ENCODE peak calls at places on chromosomes 16 and 17, in ten cellular contexts. W, N, O, Y, Z, C, V, R, T and I are unnamed samples.

GRCh38 chr17:38550661-38551060 is 55.1 kb downstream of the SRCIN1 start:
- DNase-seq in T (no peak), O (no peak), Z (no peak), R (no peak), V (peak; percentile 67), N (peak; percentile 76), Y (no peak), W (no peak), C (no peak), I (no peak)

GRCh38 chr17:63399856-63400255 is 46.2 kb downstream of the CYB561 start:
- DNase-seq in C (no peak), V (no peak), W (peak; percentile 32), T (no peak), Z (peak; percentile 63), Y (peak; percentile 56), O (no peak), R (peak; percentile 8), N (peak; percentile 77), I (no peak)

GRCh38 chr16:49754495-49755290 is 101.2 kb downstream of the ZNF423 start:
- DNase-seq in R (no peak), W (no peak), V (no peak), N (peak; percentile 59), C (no peak), T (no peak), Z (no peak), Y (no peak), O (no peak), I (no peak)

GRCh38 chr16:24849641-24850040 is 3.9 kb downstream of the SLC5A11 start:
- DNase-seq in N (no peak), W (no peak), Y (no peak), C (no peak), T (no peak), V (no peak), O (no peak), R (no peak), Z (no peak), I (no peak)

GRCh38 chr17:15106540-15106939 is 158.6 kb downstream of the PMP22 start:
- DNase-seq in N (no peak), V (no peak), Z (no peak), W (no peak), O (no peak), C (no peak), R (no peak), T (no peak), Y (no peak), I (no peak)

GRCh38 chr17:28415886-28416285 is 9.9 kb upstream of the SLC46A1 start:
- DNase-seq in N (no peak), W (no peak), T (no peak), V (no peak), Y (no peak), C (no peak), Z (no peak), O (no peak), R (no peak), I (no peak)

GRCh38 chr16:49921791-49922456 is 66.0 kb upstream of the ZNF423 start:
- DNase-seq in Y (peak; percentile 35), W (peak; percentile 59), O (peak; percentile 58), C (peak; percentile 56), Z (peak; percentile 60), N (peak; percentile 69), V (peak; percentile 58), R (peak; percentile 43), T (no peak), I (no peak)

GRCh38 chr17:35898283-35899070 is 18.3 kb upstream of the CCL5 start:
- DNase-seq in R (no peak), T (no peak), W (no peak), O (no peak), Y (peak; percentile 39), Z (no peak), N (no peak), V (peak; percentile 57), C (no peak), I (no peak)

GRCh38 chr16:71954699-71955195 is 45.5 kb downstream of the PKD1L3 start:
- DNase-seq in Z (no peak), R (no peak), W (no peak), T (no peak), V (no peak), Y (no peak), C (no peak), O (no peak), N (no peak), I (no peak)

GRCh38 chr17:32588135-32588534 is 101.3 kb downstream of the CDK5R1 start:
- DNase-seq in V (no peak), T (no peak), W (no peak), C (no peak), Z (no peak), N (no peak), Y (no peak), R (no peak), O (no peak), I (no peak)

GRCh38 chr17:28221751-28222414 is 97.1 kb upstream of the TMEM97 start:
- DNase-seq in W (no peak), Z (no peak), O (no peak), C (no peak), R (no peak), N (no peak), T (no peak), V (no peak), Y (no peak), I (no peak)

GRCh38 chr17:37117743-37118142 is 169.0 kb downstream of the AATF start:
- DNase-seq in Z (no peak), C (no peak), W (no peak), Y (no peak), V (no peak), T (no peak), O (no peak), R (no peak), N (no peak), I (no peak)

GRCh38 chr17:55740515-55741352 is 10.1 kb upstream of the PCTP start:
- DNase-seq in V (no peak), N (no peak), T (no peak), O (no peak), W (no peak), C (no peak), Y (no peak), R (no peak), Z (no peak), I (no peak)

GRCh38 chr16:333406-334094 is 19.0 kb downstream of the AXIN1 start:
- DNase-seq in O (no peak), Z (no peak), W (no peak), Y (no peak), C (no peak), N (peak; percentile 59), T (no peak), V (no peak), R (no peak), I (no peak)

GRCh38 chr17:82963104-82963950 is 116.1 kb upstream of the METRNL start:
- DNase-seq in C (peak; percentile 79), V (peak; percentile 31), T (peak; percentile 93), O (peak; percentile 33), N (peak; percentile 83), W (peak; percentile 69), Y (peak; percentile 78), Z (peak; percentile 88), R (peak; percentile 51), I (no peak)

GRCh38 chr16:47359478-47359877 is 101.4 kb downstream of the ITFG1 start:
- DNase-seq in R (no peak), Y (no peak), W (no peak), C (no peak), V (no peak), N (no peak), O (no peak), T (no peak), Z (no peak), I (no peak)

GRCh38 chr17:11671151-11671550 is 72.9 kb downstream of the DNAH9 start:
- DNase-seq in W (no peak), Y (no peak), C (no peak), R (no peak), Z (no peak), V (no peak), N (no peak), O (no peak), T (no peak), I (no peak)

GRCh38 chr16:54277845-54278703 is 8.5 kb downstream of the IRX3 start:
- DNase-seq in N (no peak), T (no peak), W (no peak), V (no peak), Z (no peak), R (no peak), O (no peak), C (no peak), Y (peak; percentile 57), I (no peak)

GRCh38 chr17:79019631-79020584 is 4.1 kb upstream of the C1QTNF1 start:
- DNase-seq in O (peak; percentile 45), N (peak; percentile 94), R (peak; percentile 55), Y (no peak), C (no peak), V (no peak), Z (peak; percentile 72), W (peak; percentile 72), T (no peak), I (peak; percentile 8)
- TF ChIP-seq CTCF in O (peak; percentile 85), N (peak; percentile 75), R (peak; percentile 75), Y (peak; percentile 51), C (peak; percentile 28), V (no peak), Z (peak; percentile 64), W (peak; percentile 70), T (peak; percentile 51), I (no peak)

GRCh38 chr16:10202650-10203049 is 20.4 kb upstream of the GRIN2A start:
- DNase-seq in W (no peak), T (no peak), O (no peak), Z (no peak), N (no peak), V (no peak), Y (no peak), R (no peak), C (no peak), I (no peak)
- TF ChIP-seq CTCF in W (no peak), T (no peak), O (peak; percentile 58), Z (no peak), N (no peak), V (no peak), Y (no peak), R (no peak), C (no peak), I (no peak)

DNA sequence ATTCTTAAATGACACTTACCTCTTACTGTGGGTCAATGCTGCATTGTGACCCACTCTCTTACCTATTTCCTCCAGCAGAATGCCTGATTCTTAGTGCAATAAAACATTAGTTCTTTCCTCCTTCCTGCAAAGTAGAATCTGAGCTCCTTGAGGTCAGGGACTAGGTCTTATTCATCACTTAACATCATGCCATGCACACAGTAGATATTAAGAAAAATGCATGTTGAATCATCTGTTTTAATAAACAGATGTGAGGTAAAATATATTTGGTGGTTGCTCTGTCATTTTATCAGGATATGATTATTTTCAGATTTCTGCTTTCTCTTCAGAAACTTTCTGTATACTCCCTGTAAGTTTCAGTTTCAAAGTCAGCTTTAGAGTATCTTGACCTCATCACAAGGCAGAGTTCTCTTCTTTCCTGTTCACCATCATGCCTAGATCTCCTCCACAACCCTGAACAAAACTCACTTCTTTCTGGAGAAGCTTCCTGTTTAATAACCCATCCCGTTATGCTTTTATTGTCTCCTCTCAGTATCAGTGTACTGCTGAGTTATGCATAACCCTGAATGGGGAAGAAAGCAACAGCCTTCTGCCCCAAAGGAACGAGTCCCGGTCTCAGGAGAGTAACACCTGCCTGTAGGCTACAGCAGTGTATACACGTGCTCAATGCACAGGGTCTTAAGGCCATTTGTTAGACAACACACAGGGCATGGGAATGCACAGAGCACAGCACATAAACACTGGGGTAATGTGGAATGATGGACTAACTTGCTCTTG is 30.3 kb upstream of the SUPT4H1 start:
- DNase-seq in W (no peak), N (no peak), Y (no peak), O (peak; percentile 58), V (no peak), Z (no peak), R (no peak), C (peak; percentile 53), T (no peak), I (no peak)
- TF ChIP-seq CTCF in W (no peak), N (no peak), Y (no peak), O (no peak), V (no peak), Z (no peak), R (no peak), C (no peak), T (no peak), I (no peak)

GRCh38 chr17:4709794-4710692 is at the start of gene ARRB2:
- DNase-seq in W (peak; percentile 98), V (peak; percentile 97), Y (peak; percentile 97), N (peak; percentile 99), Z (peak; percentile 99), T (peak; percentile 100), C (peak; percentile 99), O (peak; percentile 98), R (peak; percentile 97), I (peak; percentile 93)
- TF ChIP-seq CTCF in W (peak; percentile 67), V (peak; percentile 22), Y (peak; percentile 80), N (peak; percentile 68), Z (peak; percentile 56), T (peak; percentile 66), C (peak; percentile 43), O (peak; percentile 69), R (peak; percentile 67), I (peak; percentile 27)